ENCODE peak calls at places on chromosomes 6 and 20, in ten cellular contexts. S is GM12878, Q is tibial nerve, B is A549, A is esophagus muscularis mucosa, M is HepG2, C is SK-N-SH, R is transverse colon, I is ovary, N is H1. L is an unnamed sample.

GRCh38 chr20:444862-445426 is 17.4 kb downstream of the TBC1D20 start:
- DNase-seq in R (no peak), S (no peak), A (no peak), N (no peak), I (no peak), Q (no peak), C (no peak), B (no peak), M (no peak), L (no peak)

GRCh38 chr6:69378326-69378725 is 418.5 kb downstream of the LMBRD1 start:
- DNase-seq in C (no peak), M (no peak), R (no peak), I (no peak), A (no peak), S (no peak), N (no peak), B (no peak), Q (no peak), L (no peak)

GRCh38 chr20:63061051-63061531 is 54.3 kb upstream of the BHLHE23 start:
- DNase-seq in S (no peak), B (no peak), C (no peak), R (no peak), N (no peak), Q (no peak), A (no peak), M (no peak), I (no peak), L (no peak)

GRCh38 chr6:53967415-53967814 is 143.8 kb upstream of the MLIP start:
- DNase-seq in B (no peak), M (no peak), R (no peak), C (no peak), A (no peak), I (no peak), S (no peak), N (no peak), Q (no peak), L (no peak)

GRCh38 chr6:107337342-107337741 is 122.0 kb downstream of the PDSS2 start:
- DNase-seq in I (no peak), M (no peak), R (no peak), S (no peak), C (no peak), Q (no peak), A (no peak), B (no peak), N (no peak), L (no peak)

GRCh38 chr20:63128956-63129355 is 87.0 kb downstream of the YTHDF1 start:
- DNase-seq in A (no peak), Q (no peak), S (no peak), M (no peak), I (no peak), B (no peak), R (no peak), C (no peak), N (no peak), L (no peak)

GRCh38 chr6:170489836-170490235 is 63.3 kb downstream of the PSMB1 start:
- DNase-seq in M (no peak), I (no peak), R (no peak), A (no peak), S (no peak), C (no peak), Q (no peak), B (no peak), N (no peak), L (no peak)

GRCh38 chr20:5949943-5950270 is 426 bp downstream of the TRMT6 start:
- DNase-seq in M (no peak), B (no peak), C (no peak), I (no peak), Q (no peak), R (no peak), S (no peak), A (no peak), N (no peak), L (no peak)

GRCh38 chr6:145668844-145669243 is 66.5 kb downstream of the EPM2A start:
- DNase-seq in A (no peak), C (no peak), Q (no peak), B (no peak), I (no peak), S (no peak), N (no peak), M (no peak), R (no peak), L (no peak)

GRCh38 chr6:64750910-64751309 is 956.1 kb downstream of the EYS start:
- DNase-seq in N (no peak), I (no peak), M (no peak), B (no peak), A (no peak), R (no peak), C (no peak), Q (no peak), S (no peak), L (no peak)

GRCh38 chr6:11808054-11808453 is 29.5 kb upstream of the ADTRP start:
- DNase-seq in M (no peak), I (no peak), C (no peak), B (no peak), N (no peak), S (no peak), Q (no peak), R (no peak), A (peak), L (no peak)

GRCh38 chr20:19254086-19254821 is 41.8 kb downstream of the SLC24A3 start:
- DNase-seq in A (no peak), M (no peak), B (no peak), R (no peak), I (no peak), C (no peak), N (no peak), Q (no peak), S (no peak), L (no peak)

GRCh38 chr6:3159805-3160781 is 2.7 kb upstream of the TUBB2A start:
- DNase-seq in M (peak), Q (no peak), N (no peak), I (no peak), S (no peak), B (peak), R (peak), C (no peak), A (no peak), L (peak)

GRCh38 chr6:151255811-151256210 is 16.0 kb downstream of the AKAP12 start:
- DNase-seq in N (no peak), S (no peak), B (no peak), A (no peak), R (no peak), C (no peak), Q (no peak), M (no peak), I (no peak), L (no peak)

GRCh38 chr6:147856687-147857086 is 348.2 kb downstream of the SAMD5 start:
- DNase-seq in M (no peak), C (no peak), I (no peak), N (no peak), B (no peak), A (no peak), S (no peak), Q (no peak), R (no peak), L (no peak)

GRCh38 chr6:111522393-111523020 is 39.5 kb upstream of the REV3L start:
- DNase-seq in M (no peak), S (no peak), R (no peak), Q (no peak), B (no peak), A (no peak), N (no peak), C (no peak), I (no peak), L (no peak)

GRCh38 chr6:130322673-130323268 is 43.0 kb upstream of the TMEM200A start:
- DNase-seq in C (peak), R (peak), Q (no peak), M (peak), B (peak), I (peak), S (peak), A (no peak), N (no peak), L (peak)

GRCh38 chr6:6277418-6277817 is 43.0 kb downstream of the F13A1 start:
- DNase-seq in A (no peak), B (peak), Q (no peak), R (no peak), S (no peak), N (no peak), C (no peak), M (no peak), I (no peak), L (no peak)

GRCh38 chr6:154962751-154963150 is 32.4 kb upstream of the TIAM2 start:
- DNase-seq in R (no peak), N (no peak), B (peak), A (no peak), M (peak), I (no peak), C (no peak), Q (no peak), S (no peak), L (no peak)

GRCh38 chr6:148760568-148761531 is 14.0 kb downstream of the UST start:
- DNase-seq in C (no peak), I (peak), S (peak), B (no peak), R (peak), A (peak), M (no peak), Q (peak), N (no peak), L (peak)

GRCh38 chr6:158037771-158038170 is 56.1 kb downstream of the SYNJ2 start:
- DNase-seq in R (peak), M (no peak), B (no peak), N (no peak), I (no peak), C (no peak), Q (no peak), S (no peak), A (no peak), L (no peak)

GRCh38 chr6:167795874-167796667 is 30.6 kb upstream of the AFDN start:
- DNase-seq in Q (no peak), R (peak), N (no peak), M (no peak), B (no peak), I (no peak), C (peak), S (no peak), A (peak), L (peak)

GRCh38 chr6:121881974-121882667 is 446.7 kb downstream of the GJA1 start:
- DNase-seq in S (no peak), N (no peak), R (no peak), B (no peak), M (no peak), C (no peak), I (no peak), Q (no peak), A (no peak), L (no peak)

GRCh38 chr6:32932132-32932868 is 8.5 kb downstream of the HLA-DMB start:
- DNase-seq in Q (no peak), B (no peak), M (no peak), S (no peak), I (no peak), A (no peak), N (no peak), C (no peak), R (no peak), L (no peak)

GRCh38 chr6:22149081-22149480 is 147.8 kb downstream of the PRL start:
- DNase-seq in Q (no peak), R (no peak), C (peak), N (no peak), I (no peak), M (no peak), A (no peak), S (no peak), B (no peak), L (no peak)

GRCh38 chr6:137904822-137905617 is 38.0 kb downstream of the TNFAIP3 start:
- DNase-seq in B (no peak), N (no peak), M (no peak), Q (no peak), R (peak), I (no peak), C (no peak), S (no peak), A (no peak), L (no peak)

GRCh38 chr6:52491203-52492069 is 71.3 kb downstream of the EFHC1 start:
- DNase-seq in B (no peak), C (no peak), S (peak), I (no peak), Q (no peak), N (no peak), M (no peak), R (no peak), A (peak), L (no peak)

GRCh38 chr6:56226946-56227879 is 20.2 kb downstream of the COL21A1 start:
- DNase-seq in C (no peak), I (no peak), B (no peak), R (no peak), N (no peak), Q (no peak), M (no peak), S (no peak), A (no peak), L (no peak)

GRCh38 chr6:3751019-3751729 is at the start of gene PXDC1:
- DNase-seq in M (no peak), R (no peak), S (no peak), N (no peak), C (no peak), B (no peak), Q (no peak), A (no peak), I (no peak), L (no peak)

GRCh38 chr6:33410711-33411631 is at the start of gene PHF1:
- DNase-seq in N (no peak), I (peak), Q (no peak), C (peak), B (no peak), S (no peak), M (no peak), R (peak), A (no peak), L (peak)

GRCh38 chr20:878511-879307 is 37.4 kb downstream of the ANGPT4 start:
- DNase-seq in N (no peak), I (no peak), A (no peak), S (no peak), M (no peak), C (no peak), Q (no peak), B (no peak), R (no peak), L (no peak)

GRCh38 chr6:28657367-28657755 is 131.7 kb downstream of the GPX5 start:
- DNase-seq in B (no peak), Q (no peak), R (no peak), A (no peak), M (no peak), I (no peak), C (peak), N (no peak), S (no peak), L (no peak)

GRCh38 chr6:28656715-28657114 is 131.0 kb downstream of the GPX5 start:
- DNase-seq in S (no peak), I (no peak), M (no peak), C (no peak), A (no peak), Q (no peak), R (no peak), N (no peak), B (no peak), L (no peak)

GRCh38 chr6:28658475-28659249 is 133.0 kb downstream of the GPX5 start:
- DNase-seq in R (no peak), S (no peak), N (no peak), Q (no peak), C (peak), B (no peak), A (no peak), M (no peak), I (no peak), L (no peak)

GRCh38 chr6:28659250-28659566 is 133.5 kb downstream of the GPX5 start:
- DNase-seq in R (no peak), A (no peak), Q (no peak), I (no peak), C (no peak), B (no peak), N (no peak), S (no peak), M (no peak), L (no peak)

GRCh38 chr6:28657756-28658465 is 132.2 kb downstream of the GPX5 start:
- DNase-seq in C (peak), R (peak), B (peak), M (peak), Q (no peak), I (peak), S (peak), A (no peak), N (no peak), L (no peak)
- TF ChIP-seq EP300 in C (no peak), R (no peak), B (no peak), M (no peak), Q (no peak), I (no peak), S (peak), A (no peak), N (no peak), L (no peak)

GRCh38 chr20:57263767-57264150 is 2.7 kb downstream of the BMP7 start:
- DNase-seq in S (no peak), B (no peak), R (no peak), C (no peak), I (no peak), M (no peak), Q (no peak), A (no peak), N (no peak), L (no peak)
- H3K4me3 ChIP-seq in S (no peak), B (no peak), R (no peak), C (no peak), I (no peak), M (no peak), Q (peak), A (peak), N (peak), L (peak)

GRCh38 chr20:43974665-43975064 is 60.0 kb downstream of the TOX2 start:
- DNase-seq in C (no peak), Q (no peak), A (no peak), N (no peak), B (no peak), S (no peak), R (no peak), M (no peak), I (no peak), L (no peak)
- TF ChIP-seq EP300 in C (no peak), Q (no peak), A (no peak), N (no peak), B (no peak), S (no peak), R (no peak), M (no peak), I (no peak), L (no peak)

GRCh38 chr20:46357030-46357514 is 48.8 kb upstream of the CDH22 start:
- DNase-seq in R (no peak), B (no peak), I (peak), M (no peak), N (no peak), A (no peak), S (no peak), C (peak), Q (no peak), L (peak)

GRCh38 chr20:46361386-46361785 is 45.0 kb downstream of the ELMO2 start:
- DNase-seq in C (no peak), Q (no peak), B (no peak), N (no peak), I (no peak), S (no peak), R (no peak), M (no peak), A (no peak), L (no peak)

GRCh38 chr20:46358336-46359058 is 47.9 kb downstream of the ELMO2 start:
- DNase-seq in B (no peak), C (no peak), R (no peak), M (no peak), A (no peak), S (no peak), I (no peak), Q (no peak), N (no peak), L (no peak)

GRCh38 chr20:46361811-46362210 is 44.6 kb downstream of the ELMO2 start:
- DNase-seq in A (no peak), I (no peak), Q (no peak), M (no peak), N (no peak), S (no peak), R (no peak), B (no peak), C (no peak), L (no peak)

DNA sequence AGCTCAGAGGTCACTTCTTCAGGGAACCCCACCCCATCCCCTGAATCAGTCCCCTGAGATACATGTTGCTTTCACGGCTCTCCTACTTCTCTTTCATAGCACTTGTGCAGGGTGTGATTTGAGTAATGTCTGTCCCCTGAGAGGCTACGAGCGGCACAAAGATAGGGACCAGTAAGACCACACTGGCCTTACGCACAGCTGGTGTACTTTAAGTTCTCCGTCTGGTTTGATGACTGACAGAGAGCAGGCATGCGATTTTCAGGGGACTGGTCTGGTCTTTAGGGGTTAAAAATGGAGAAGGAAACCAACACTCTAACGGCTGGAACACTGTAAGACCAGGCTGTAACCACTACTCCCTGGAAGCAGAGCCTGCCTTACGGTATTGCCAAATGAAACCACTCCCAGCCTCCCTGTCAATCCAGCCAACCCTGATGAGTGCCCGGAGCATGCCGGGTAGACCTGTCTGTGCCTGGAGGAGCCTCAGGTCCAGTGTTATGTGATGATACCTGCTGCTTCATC is 47.1 kb downstream of the ELMO2 start:
- DNase-seq in A (no peak), I (no peak), N (no peak), B (no peak), R (no peak), Q (no peak), M (no peak), S (peak), C (no peak), L (no peak)
- H3K4me3 ChIP-seq in A (no peak), I (no peak), N (no peak), B (no peak), R (no peak), Q (no peak), M (no peak), S (peak), C (no peak), L (no peak)

GRCh38 chr20:3848565-3848964 is 1.9 kb downstream of the MAVS start:
- DNase-seq in I (no peak), N (no peak), C (no peak), R (no peak), S (no peak), Q (no peak), A (no peak), B (no peak), M (no peak), L (no peak)

GRCh38 chr20:3846740-3847418 is at the start of gene MAVS:
- DNase-seq in C (peak), Q (peak), S (peak), R (peak), A (peak), M (peak), N (peak), I (peak), B (peak), L (peak)

GRCh38 chr20:3846378-3846739 is 275 bp upstream of the MAVS start:
- DNase-seq in S (no peak), N (no peak), Q (no peak), I (peak), M (no peak), C (no peak), B (no peak), A (no peak), R (no peak), L (no peak)

GRCh38 chr20:3843490-3843889 is 3.1 kb upstream of the MAVS start:
- DNase-seq in C (no peak), R (peak), I (no peak), Q (no peak), A (no peak), M (peak), N (no peak), S (no peak), B (peak), L (no peak)

DNA sequence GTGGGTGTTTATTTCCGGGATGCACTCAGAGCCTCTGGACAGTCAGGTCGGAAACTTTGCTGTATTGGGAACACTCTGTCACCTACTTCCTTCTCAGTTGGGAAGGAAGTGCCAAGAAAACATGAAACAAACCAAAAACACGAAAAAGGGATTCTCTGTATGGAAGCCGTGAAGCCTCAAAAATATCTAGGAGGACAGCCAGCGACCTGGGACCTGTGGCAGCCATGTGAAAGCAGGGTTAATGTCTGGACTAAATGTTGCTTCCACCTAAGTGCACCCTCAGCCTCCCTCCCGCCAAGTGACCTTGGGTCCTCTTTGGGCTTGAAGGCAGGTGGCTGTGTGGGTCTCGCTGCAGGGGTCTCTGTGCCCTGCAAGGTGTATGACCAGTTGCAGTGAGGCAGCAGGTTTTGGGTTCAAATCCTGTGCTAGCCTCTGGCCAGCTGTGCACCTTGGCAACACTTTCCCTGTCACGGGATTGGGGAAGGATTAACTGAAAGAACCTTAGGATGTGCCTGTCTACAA is 846 bp downstream of the MAVS start:
- DNase-seq in B (no peak), N (no peak), M (no peak), R (no peak), A (no peak), S (no peak), C (no peak), Q (no peak), I (no peak), L (no peak)
- TF ChIP-seq EP300 in B (no peak), N (no peak), M (no peak), R (no peak), A (no peak), S (no peak), C (no peak), Q (no peak), I (no peak), L (no peak)